ENCODE peak calls at places on chromosome 11, in four cellular contexts. A, W, D and Y are unnamed samples. For H3K9me3, the result is how much of the 10 kb centered on the place peaks cover.

GRCh38 chr11:64226507-64227051 is 505 bp downstream of the NUDT22 start:
- DNase-seq in A (peak), W (peak), D (no peak), Y (peak)

GRCh38 chr11:63602296-63602695 is 11.9 kb downstream of the PLAAT3 start:
- DNase-seq in A (no peak), W (no peak), D (no peak), Y (no peak)

GRCh38 chr11:57164317-57164716 is 17.4 kb upstream of the LRRC55 start:
- DNase-seq in A (no peak), W (no peak), D (no peak), Y (no peak)

GRCh38 chr11:47249378-47249715 is 733 bp upstream of the ACP2 start:
- DNase-seq in A (no peak), W (no peak), D (no peak), Y (no peak)

GRCh38 chr11:107928767-107929507 is 689 bp downstream of the RAB39A start:
- DNase-seq in A (peak), W (peak), D (no peak), Y (no peak)

GRCh38 chr11:603154-603553 is 12.6 kb downstream of the IRF7 start:
- DNase-seq in A (no peak), W (no peak), D (no peak), Y (peak)

GRCh38 chr11:14902650-14903350 is 10.8 kb upstream of the CYP2R1 start:
- DNase-seq in A (no peak), W (no peak), D (no peak), Y (no peak)

GRCh38 chr11:3808846-3809623 is 675 bp downstream of the PGAP2 start:
- DNase-seq in A (peak), W (peak), D (no peak), Y (peak)

GRCh38 chr11:11782532-11783110 is 59.2 kb upstream of the USP47 start:
- DNase-seq in A (peak), W (no peak), D (no peak), Y (no peak)

DNA sequence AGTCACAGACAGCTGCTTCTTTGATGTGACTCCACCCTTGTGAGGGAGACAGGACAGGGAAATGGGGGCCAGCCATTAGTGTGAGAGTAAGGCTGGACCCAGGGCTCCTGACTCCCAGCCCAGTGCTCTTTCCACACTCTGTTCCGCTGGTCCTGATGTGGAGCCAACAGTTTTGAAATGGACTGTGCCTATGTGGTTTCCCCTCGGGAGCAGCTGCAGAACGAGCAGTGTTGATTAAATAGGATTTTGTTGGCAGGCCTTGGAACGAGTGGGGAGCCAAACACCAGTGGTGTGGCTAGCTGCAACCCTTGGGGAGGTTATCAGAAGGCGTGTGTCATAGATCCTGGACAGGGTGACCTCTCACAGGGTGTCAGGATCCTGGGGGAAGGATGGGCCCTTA is 66.5 kb upstream of the AMPD3 start:
- DNase-seq in A (no peak), W (no peak), D (no peak), Y (no peak)
- H3K27ac ChIP-seq in A (peak), W (no peak), D (no peak), Y (no peak)

GRCh38 chr11:78449866-78450265 is 32.2 kb upstream of the GAB2 start:
- DNase-seq in A (no peak), W (no peak), D (no peak), Y (no peak)
- H3K4me3 ChIP-seq in A (no peak), W (no peak), D (no peak), Y (no peak)

GRCh38 chr11:75114465-75114864 is 17.8 kb upstream of the OR2AT4 start:
- DNase-seq in A (no peak), W (no peak), D (no peak), Y (no peak)
- H3K9me3 ChIP-seq in A (under half), W (under half), D (under half), Y (under half)

GRCh38 chr11:2367266-2368160 is 9.6 kb upstream of the CD81 start:
- DNase-seq in A (no peak), W (no peak), D (no peak), Y (no peak)
- H3K27ac ChIP-seq in A (no peak), W (no peak), D (no peak), Y (no peak)

DNA sequence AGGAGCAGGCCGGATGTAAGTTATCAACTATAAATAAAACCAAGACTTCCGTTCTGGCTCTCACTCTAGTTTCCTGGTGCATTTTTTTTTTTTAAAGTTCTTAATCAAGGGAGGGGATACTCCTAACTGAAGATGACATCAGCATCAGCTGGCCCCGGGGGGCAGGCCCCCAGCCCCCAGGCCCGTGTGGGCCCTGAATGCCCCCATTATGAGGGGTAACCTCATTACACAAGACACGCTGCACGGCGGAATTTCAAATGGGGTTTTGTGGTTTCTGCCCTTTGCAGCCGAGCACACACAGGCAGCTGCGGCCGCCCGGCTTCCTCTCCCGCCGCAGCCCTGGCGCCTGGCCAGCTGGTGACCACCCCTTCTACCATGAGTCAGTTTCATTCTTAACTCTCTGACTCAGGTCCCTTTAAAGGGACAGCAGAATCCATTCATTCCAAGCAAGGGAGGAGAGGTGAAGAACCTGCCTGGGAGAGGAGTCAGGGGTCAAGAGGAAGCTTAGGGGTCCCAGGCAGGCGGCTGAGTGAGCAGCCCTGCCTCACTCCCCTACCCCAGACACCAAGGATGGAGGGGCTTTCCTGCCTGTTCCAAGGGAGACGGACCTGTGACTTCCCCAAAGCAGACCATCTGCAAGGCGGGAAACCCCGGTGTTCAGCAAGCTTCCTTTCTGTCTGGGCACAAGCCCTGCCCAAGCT is 3.4 kb downstream of the MYEOV start:
- DNase-seq in A (peak), W (no peak), D (peak), Y (peak)
- H3K4me3 ChIP-seq in A (peak), W (no peak), D (peak), Y (peak)

DNA sequence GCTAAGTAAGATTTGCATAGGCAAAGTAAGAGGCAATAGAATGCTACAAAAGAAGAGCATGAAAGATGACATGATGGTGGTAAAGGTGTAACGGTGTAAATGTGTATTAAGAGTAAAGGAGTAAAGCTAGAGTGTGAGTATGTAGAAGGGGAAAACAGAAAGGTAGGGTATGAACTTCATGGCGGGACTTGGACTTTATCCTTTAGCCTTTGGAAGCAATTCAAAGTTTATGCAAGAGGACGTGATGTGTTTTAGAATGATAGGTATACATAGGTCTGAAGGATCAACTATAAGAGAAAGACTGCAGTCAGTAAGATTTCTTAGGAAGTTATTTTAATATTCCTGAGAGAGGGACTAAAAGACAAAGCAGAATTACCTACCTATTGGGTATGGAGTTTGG is 358.0 kb upstream of the FAT3 start:
- DNase-seq in A (no peak), W (no peak), D (no peak), Y (no peak)
- H3K9me3 ChIP-seq in A (under half), W (under half), D (under half), Y (under half)

GRCh38 chr11:73528420-73528819 is 69.5 kb downstream of the FAM168A start:
- DNase-seq in A (no peak), W (peak), D (no peak), Y (no peak)
- H3K27ac ChIP-seq in A (peak), W (no peak), D (no peak), Y (no peak)

GRCh38 chr11:34332524-34332923 is 25.3 kb downstream of the ABTB2 start:
- DNase-seq in A (no peak), W (no peak), D (no peak), Y (no peak)
- H3K4me3 ChIP-seq in A (no peak), W (no peak), D (no peak), Y (no peak)

GRCh38 chr11:70853103-70853830 is 399.1 kb downstream of the SHANK2 start:
- DNase-seq in A (no peak), W (no peak), D (no peak), Y (no peak)
- H3K9me3 ChIP-seq in A (under half), W (under half), D (half or more), Y (under half)

GRCh38 chr11:117219001-117219400 is 12.9 kb downstream of the PCSK7 start:
- DNase-seq in A (no peak), W (no peak), D (no peak), Y (no peak)

GRCh38 chr11:117220568-117220967 is 11.3 kb downstream of the PCSK7 start:
- DNase-seq in A (no peak), W (no peak), D (no peak), Y (no peak)

GRCh38 chr11:117219995-117220394 is 11.9 kb downstream of the PCSK7 start:
- DNase-seq in A (no peak), W (no peak), D (no peak), Y (no peak)

GRCh38 chr11:117218133-117218915 is 13.5 kb downstream of the PCSK7 start:
- DNase-seq in A (peak), W (no peak), D (no peak), Y (no peak)

DNA sequence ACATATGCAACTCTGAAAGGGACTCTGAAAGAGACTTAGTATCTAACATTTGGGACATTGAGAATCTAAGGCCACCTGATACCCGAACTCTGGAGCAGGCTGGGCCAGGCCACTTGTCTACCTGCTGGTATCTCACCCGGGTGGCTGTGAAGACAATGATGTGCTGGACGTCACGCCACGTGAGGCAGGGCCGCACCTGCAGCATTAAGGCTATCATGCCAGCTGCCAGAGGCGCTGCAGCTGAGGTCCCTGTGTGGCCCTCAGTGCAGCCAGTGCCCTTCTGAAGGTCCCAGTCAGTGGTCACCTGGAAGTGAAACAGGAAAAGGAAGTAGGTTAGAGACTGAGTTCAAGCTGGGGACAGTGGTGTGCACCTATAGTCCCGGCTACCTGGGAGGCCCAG is 12.4 kb downstream of the PCSK7 start:
- DNase-seq in A (peak), W (no peak), D (no peak), Y (no peak)
- H3K27ac ChIP-seq in A (peak), W (no peak), D (no peak), Y (no peak)